ENCODE peak calls at places on chromosomes 4 and X, in four cellular contexts. N is stimulated activated CD4-positive, alpha-beta T cell treated with anti-CD3 and anti-CD28 coated beads, Interleukin-4, amount 100 ng/mL, for 48 hours; L is psoas muscle; J is stimulated activated CD8-positive, alpha-beta memory T cell treated with anti-CD3 and anti-CD28 coated beads, Interleukin-7, amount 100 ng/mL, for 48 hours. M is an unnamed sample.

GRCh38 chr4:147129687-147130086 is 184.0 kb upstream of the TTC29 start:
- DNase-seq in N (no peak), L (no peak), J (no peak), M (no peak)

GRCh38 chr4:141501931-141502330 is 134.5 kb upstream of the IL15 start:
- DNase-seq in N (no peak), L (no peak), J (no peak), M (no peak)

GRCh38 chrX:38052096-38052495 is 45.7 kb downstream of the SYTL5 start:
- DNase-seq in N (no peak), L (no peak), J (no peak), M (no peak)

GRCh38 chr4:3210467-3210866 is 38.5 kb upstream of the MSANTD1 start:
- DNase-seq in N (no peak), L (no peak), J (no peak), M (no peak)

GRCh38 chrX:154321624-154322023 is 26.0 kb downstream of the TKTL1 start:
- DNase-seq in N (no peak), L (no peak), J (no peak), M (no peak)

GRCh38 chrX:132908891-132909290 is 49.5 kb downstream of the HS6ST2 start:
- DNase-seq in N (no peak), L (no peak), J (no peak), M (no peak)

GRCh38 chr4:66927937-66928336 is 617.4 kb downstream of the CENPC start:
- DNase-seq in N (no peak), L (no peak), J (no peak), M (no peak)

GRCh38 chr4:41297832-41298231 is 41.1 kb downstream of the UCHL1 start:
- DNase-seq in N (no peak), L (no peak), J (no peak), M (no peak)

GRCh38 chr4:80184053-80184790 is 13.1 kb upstream of the PRDM8 start:
- DNase-seq in N (peak), L (peak), J (peak), M (peak)

GRCh38 chr4:146059865-146060264 is 115.7 kb upstream of the LSM6 start:
- DNase-seq in N (no peak), L (no peak), J (no peak), M (no peak)

GRCh38 chr4:54852602-54853001 is 194.8 kb downstream of the KIT start:
- DNase-seq in N (no peak), L (no peak), J (no peak), M (no peak)

GRCh38 chr4:40199999-40200880 is 3.4 kb downstream of the RHOH start:
- DNase-seq in N (peak), L (no peak), J (peak), M (no peak)

GRCh38 chrX:154021131-154021611 is 1.5 kb upstream of the IRAK1 start:
- DNase-seq in N (no peak), L (no peak), J (peak), M (no peak)